ENCODE peak calls at places on chromosome 17, in nine cellular contexts. I, Q, T, E, J, C, D, U and N are unnamed samples.

GRCh38 chr17:57108656-57109392 is 23.8 kb downstream of the AKAP1 start:
- DNase-seq in T (no peak), J (no peak), I (no peak), E (peak), C (no peak), U (no peak), Q (no peak), D (no peak), N (no peak)

GRCh38 chr17:63998721-63999679 is 849 bp downstream of the PRR29 start:
- DNase-seq in E (no peak), D (no peak), U (no peak), I (no peak), J (no peak), T (no peak), Q (no peak), C (no peak), N (no peak)

GRCh38 chr17:11336290-11336995 is 95.4 kb downstream of the SHISA6 start:
- DNase-seq in Q (no peak), C (no peak), D (no peak), I (no peak), E (no peak), U (no peak), J (no peak), T (no peak), N (no peak)

GRCh38 chr17:73575470-73576235 is 68.6 kb downstream of the SDK2 start:
- DNase-seq in E (peak), D (no peak), C (no peak), Q (no peak), T (no peak), I (no peak), U (no peak), J (no peak), N (no peak)

GRCh38 chr17:2883544-2884203 is 87.4 kb downstream of the RAP1GAP2 start:
- DNase-seq in C (peak), T (no peak), E (peak), D (no peak), Q (peak), I (no peak), U (peak), J (no peak), N (peak)

GRCh38 chr17:29617481-29618271 is 5.0 kb downstream of the CORO6 start:
- DNase-seq in D (peak), I (peak), J (peak), E (peak), T (peak), U (peak), C (peak), Q (peak), N (peak)

GRCh38 chr17:13002761-13003453 is 14.9 kb downstream of the ELAC2 start:
- DNase-seq in Q (peak), U (peak), T (peak), I (peak), C (peak), J (peak), E (peak), D (peak), N (peak)

GRCh38 chr17:51860934-51861561 is 297.5 kb downstream of the CA10 start:
- DNase-seq in D (peak), U (peak), E (peak), Q (peak), J (no peak), T (peak), I (peak), C (peak), N (peak)

GRCh38 chr17:16929757-16930520 is 42.0 kb downstream of the TNFRSF13B start:
- DNase-seq in D (no peak), E (no peak), Q (no peak), C (no peak), T (no peak), U (no peak), I (no peak), J (no peak), N (no peak)

GRCh38 chr17:77916771-77917481 is 41.6 kb upstream of the TNRC6C start:
- DNase-seq in T (no peak), Q (no peak), E (peak), J (no peak), D (no peak), I (no peak), U (no peak), C (no peak), N (no peak)

GRCh38 chr17:30565073-30565935 is 88.1 kb downstream of the GOSR1 start:
- DNase-seq in Q (no peak), I (no peak), C (peak), T (no peak), J (no peak), U (peak), E (peak), D (no peak), N (no peak)